ENCODE peak calls at places on chromosomes 2 and 18, in seven cellular contexts. One of them, this sample, is unnamed.

GRCh38 chr18:55906533-55906932 is 318.5 kb upstream of the TCF4 start:
- DNase-seq in HL-60: no peak
- DNase-seq in CD4-positive, alpha-beta T cell: no peak
- DNase-seq in PC-9: no peak
- DNase-seq in A549: no peak
- DNase-seq in CD8-positive, alpha-beta memory T cell: no peak
- DNase-seq in K562: no peak
- DNase-seq in this sample: no peak

GRCh38 chr2:61878756-61879155 is 9.7 kb downstream of the CCT4 start:
- DNase-seq in HL-60: no peak
- DNase-seq in CD4-positive, alpha-beta T cell: no peak
- DNase-seq in PC-9: no peak
- DNase-seq in A549: no peak
- DNase-seq in CD8-positive, alpha-beta memory T cell: no peak
- DNase-seq in K562: no peak
- DNase-seq in this sample: no peak

GRCh38 chr2:163681765-163682164 is 54.0 kb downstream of the FIGN start:
- DNase-seq in HL-60: no peak
- DNase-seq in CD4-positive, alpha-beta T cell: no peak
- DNase-seq in PC-9: no peak
- DNase-seq in A549: no peak
- DNase-seq in CD8-positive, alpha-beta memory T cell: no peak
- DNase-seq in K562: no peak
- DNase-seq in this sample: no peak

GRCh38 chr18:48735070-48735676 is 196.3 kb downstream of the CTIF start:
- DNase-seq in HL-60: no peak
- DNase-seq in CD4-positive, alpha-beta T cell: no peak
- DNase-seq in PC-9: peak
- DNase-seq in A549: no peak
- DNase-seq in CD8-positive, alpha-beta memory T cell: no peak
- DNase-seq in K562: no peak
- DNase-seq in this sample: no peak

GRCh38 chr2:118699816-118700215 is 147.6 kb downstream of the EN1 start:
- DNase-seq in HL-60: no peak
- DNase-seq in CD4-positive, alpha-beta T cell: no peak
- DNase-seq in PC-9: no peak
- DNase-seq in A549: no peak
- DNase-seq in CD8-positive, alpha-beta memory T cell: no peak
- DNase-seq in K562: no peak
- DNase-seq in this sample: no peak

GRCh38 chr2:217729426-217730058 is 273.3 kb downstream of the TNS1 start:
- DNase-seq in HL-60: no peak
- DNase-seq in CD4-positive, alpha-beta T cell: no peak
- DNase-seq in PC-9: no peak
- DNase-seq in A549: no peak
- DNase-seq in CD8-positive, alpha-beta memory T cell: no peak
- DNase-seq in K562: no peak
- DNase-seq in this sample: no peak

GRCh38 chr2:113847144-113847543 is 42.7 kb upstream of the ACTR3 start:
- DNase-seq in HL-60: no peak
- DNase-seq in CD4-positive, alpha-beta T cell: no peak
- DNase-seq in PC-9: no peak
- DNase-seq in A549: no peak
- DNase-seq in CD8-positive, alpha-beta memory T cell: no peak
- DNase-seq in K562: no peak
- DNase-seq in this sample: no peak

GRCh38 chr2:7673101-7673500 is 755.9 kb downstream of the RNF144A start:
- DNase-seq in HL-60: no peak
- DNase-seq in CD4-positive, alpha-beta T cell: no peak
- DNase-seq in PC-9: no peak
- DNase-seq in A549: no peak
- DNase-seq in CD8-positive, alpha-beta memory T cell: no peak
- DNase-seq in K562: no peak
- DNase-seq in this sample: no peak

GRCh38 chr2:25341753-25342371 is at the start of gene DNMT3A:
- DNase-seq in HL-60: peak
- DNase-seq in CD4-positive, alpha-beta T cell: peak
- DNase-seq in PC-9: no peak
- DNase-seq in A549: peak
- DNase-seq in CD8-positive, alpha-beta memory T cell: peak
- DNase-seq in K562: peak
- DNase-seq in this sample: peak

GRCh38 chr2:220434365-220434764 is 806.9 kb downstream of the SLC4A3 start:
- DNase-seq in HL-60: no peak
- DNase-seq in CD4-positive, alpha-beta T cell: no peak
- DNase-seq in PC-9: no peak
- DNase-seq in A549: peak
- DNase-seq in CD8-positive, alpha-beta memory T cell: no peak
- DNase-seq in K562: no peak
- DNase-seq in this sample: no peak

GRCh38 chr2:212423089-212423488 is 115.5 kb downstream of the ERBB4 start:
- DNase-seq in HL-60: no peak
- DNase-seq in CD4-positive, alpha-beta T cell: no peak
- DNase-seq in PC-9: no peak
- DNase-seq in A549: no peak
- DNase-seq in CD8-positive, alpha-beta memory T cell: no peak
- DNase-seq in K562: no peak
- DNase-seq in this sample: no peak

GRCh38 chr2:159409116-159409800 is 122.8 kb upstream of the WDSUB1 start:
- DNase-seq in HL-60: no peak
- DNase-seq in CD4-positive, alpha-beta T cell: no peak
- DNase-seq in PC-9: no peak
- DNase-seq in A549: no peak
- DNase-seq in CD8-positive, alpha-beta memory T cell: no peak
- DNase-seq in K562: no peak
- DNase-seq in this sample: no peak

GRCh38 chr2:113926314-113926713 is 36.4 kb downstream of the ACTR3 start:
- DNase-seq in HL-60: no peak
- DNase-seq in CD4-positive, alpha-beta T cell: no peak
- DNase-seq in PC-9: no peak
- DNase-seq in A549: no peak
- DNase-seq in CD8-positive, alpha-beta memory T cell: no peak
- DNase-seq in K562: no peak
- DNase-seq in this sample: no peak

GRCh38 chr2:108588070-108588668 is 53.9 kb downstream of the LIMS1 start:
- DNase-seq in HL-60: peak
- DNase-seq in CD4-positive, alpha-beta T cell: no peak
- DNase-seq in PC-9: no peak
- DNase-seq in A549: no peak
- DNase-seq in CD8-positive, alpha-beta memory T cell: no peak
- DNase-seq in K562: no peak
- DNase-seq in this sample: no peak

GRCh38 chr2:108585446-108585845 is 51.2 kb downstream of the LIMS1 start:
- DNase-seq in HL-60: no peak
- DNase-seq in CD4-positive, alpha-beta T cell: no peak
- DNase-seq in PC-9: no peak
- DNase-seq in A549: no peak
- DNase-seq in CD8-positive, alpha-beta memory T cell: no peak
- DNase-seq in K562: no peak
- DNase-seq in this sample: no peak

GRCh38 chr2:108586116-108586515 is 51.8 kb downstream of the LIMS1 start:
- DNase-seq in HL-60: no peak
- DNase-seq in CD4-positive, alpha-beta T cell: no peak
- DNase-seq in PC-9: no peak
- DNase-seq in A549: no peak
- DNase-seq in CD8-positive, alpha-beta memory T cell: no peak
- DNase-seq in K562: no peak
- DNase-seq in this sample: no peak

GRCh38 chr2:108587621-108588020 is 53.4 kb downstream of the LIMS1 start:
- DNase-seq in HL-60: no peak
- DNase-seq in CD4-positive, alpha-beta T cell: no peak
- DNase-seq in PC-9: no peak
- DNase-seq in A549: peak
- DNase-seq in CD8-positive, alpha-beta memory T cell: no peak
- DNase-seq in K562: no peak
- DNase-seq in this sample: no peak

GRCh38 chr2:108586631-108587030 is 52.4 kb downstream of the LIMS1 start:
- DNase-seq in HL-60: no peak
- DNase-seq in CD4-positive, alpha-beta T cell: no peak
- DNase-seq in PC-9: no peak
- DNase-seq in A549: no peak
- DNase-seq in CD8-positive, alpha-beta memory T cell: no peak
- DNase-seq in K562: no peak
- DNase-seq in this sample: no peak
- H3K27ac ChIP-seq in HL-60: no peak
- H3K27ac ChIP-seq in CD4-positive, alpha-beta T cell: no peak
- H3K27ac ChIP-seq in PC-9: no peak
- H3K27ac ChIP-seq in A549: peak
- H3K27ac ChIP-seq in CD8-positive, alpha-beta memory T cell: no peak
- H3K27ac ChIP-seq in K562: peak
- H3K27ac ChIP-seq in this sample: no peak

DNA sequence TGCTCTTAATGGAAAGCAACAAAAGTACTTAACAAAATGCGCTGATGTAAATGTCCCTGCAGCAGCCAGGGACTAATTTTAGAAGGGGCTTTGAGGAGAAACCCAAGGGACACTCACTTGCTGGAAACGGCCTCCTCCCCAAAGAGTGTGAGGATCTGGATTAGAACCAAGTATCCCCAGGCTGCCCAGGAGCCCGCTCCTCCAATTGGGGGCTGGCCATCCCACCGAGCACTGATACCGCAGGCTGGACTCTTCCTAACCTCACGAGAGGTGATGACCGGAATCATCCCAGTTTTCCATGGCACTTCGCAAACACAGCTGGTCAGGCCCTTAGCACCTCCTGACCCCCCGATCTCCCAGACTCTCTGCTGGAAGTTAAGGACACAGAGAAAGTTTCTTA is 87.6 kb downstream of the HDAC4 start:
- DNase-seq in HL-60: no peak
- DNase-seq in CD4-positive, alpha-beta T cell: no peak
- DNase-seq in PC-9: no peak
- DNase-seq in A549: no peak
- DNase-seq in CD8-positive, alpha-beta memory T cell: peak
- DNase-seq in K562: no peak
- DNase-seq in this sample: no peak
- H3K27ac ChIP-seq in HL-60: no peak
- H3K27ac ChIP-seq in CD4-positive, alpha-beta T cell: no peak
- H3K27ac ChIP-seq in PC-9: no peak
- H3K27ac ChIP-seq in A549: no peak
- H3K27ac ChIP-seq in CD8-positive, alpha-beta memory T cell: no peak
- H3K27ac ChIP-seq in K562: no peak
- H3K27ac ChIP-seq in this sample: no peak

GRCh38 chr2:130892793-130893785 is 56.4 kb downstream of the ARHGEF4 start:
- DNase-seq in HL-60: no peak
- DNase-seq in CD4-positive, alpha-beta T cell: no peak
- DNase-seq in PC-9: no peak
- DNase-seq in A549: no peak
- DNase-seq in CD8-positive, alpha-beta memory T cell: no peak
- DNase-seq in K562: no peak
- DNase-seq in this sample: no peak

GRCh38 chr2:130894326-130894942 is 57.7 kb downstream of the ARHGEF4 start:
- DNase-seq in HL-60: no peak
- DNase-seq in CD4-positive, alpha-beta T cell: no peak
- DNase-seq in PC-9: no peak
- DNase-seq in A549: no peak
- DNase-seq in CD8-positive, alpha-beta memory T cell: no peak
- DNase-seq in K562: no peak
- DNase-seq in this sample: no peak

GRCh38 chr2:130887643-130888042 is 50.9 kb downstream of the ARHGEF4 start:
- DNase-seq in HL-60: no peak
- DNase-seq in CD4-positive, alpha-beta T cell: no peak
- DNase-seq in PC-9: no peak
- DNase-seq in A549: no peak
- DNase-seq in CD8-positive, alpha-beta memory T cell: no peak
- DNase-seq in K562: no peak
- DNase-seq in this sample: no peak

GRCh38 chr2:130891968-130892367 is 55.3 kb downstream of the ARHGEF4 start:
- DNase-seq in HL-60: no peak
- DNase-seq in CD4-positive, alpha-beta T cell: no peak
- DNase-seq in PC-9: no peak
- DNase-seq in A549: no peak
- DNase-seq in CD8-positive, alpha-beta memory T cell: no peak
- DNase-seq in K562: no peak
- DNase-seq in this sample: no peak

DNA sequence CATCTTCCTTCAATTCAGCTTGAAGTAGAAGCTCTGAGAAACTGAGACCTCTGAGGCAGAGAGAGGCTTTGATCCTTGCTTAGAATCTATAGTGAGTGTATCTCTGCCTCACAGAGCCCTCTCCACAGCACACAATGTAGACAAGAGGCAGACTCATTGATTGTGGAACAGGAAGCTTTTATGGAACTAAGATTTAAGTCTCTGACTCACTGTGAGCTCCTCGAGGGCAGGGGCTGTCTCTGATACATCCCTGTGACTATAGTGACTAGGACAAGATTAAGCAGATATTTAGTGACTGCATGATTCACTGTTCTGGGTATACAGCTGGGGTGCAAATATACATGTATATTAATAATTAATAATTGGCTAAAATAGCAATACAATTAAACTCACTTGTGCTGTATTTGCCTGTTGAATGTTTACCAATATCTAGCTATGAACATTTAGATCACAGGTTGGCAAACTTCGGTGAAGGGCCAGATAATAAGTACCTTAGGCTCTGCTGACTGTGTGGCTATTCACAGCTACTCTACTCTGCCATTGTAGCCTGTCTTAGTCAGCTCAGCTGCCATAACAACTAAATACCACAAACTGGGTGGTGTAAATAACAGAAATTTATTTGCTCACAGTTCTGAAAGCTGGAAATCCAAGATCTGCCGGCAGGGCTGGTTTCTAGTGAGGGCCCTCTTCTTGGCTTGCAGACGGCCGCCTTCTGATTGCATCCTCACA is 54.4 kb downstream of the ARHGEF4 start:
- DNase-seq in HL-60: no peak
- DNase-seq in CD4-positive, alpha-beta T cell: no peak
- DNase-seq in PC-9: no peak
- DNase-seq in A549: no peak
- DNase-seq in CD8-positive, alpha-beta memory T cell: no peak
- DNase-seq in K562: no peak
- DNase-seq in this sample: no peak
- H3K27ac ChIP-seq in HL-60: no peak
- H3K27ac ChIP-seq in CD4-positive, alpha-beta T cell: no peak
- H3K27ac ChIP-seq in PC-9: peak
- H3K27ac ChIP-seq in A549: no peak
- H3K27ac ChIP-seq in CD8-positive, alpha-beta memory T cell: no peak
- H3K27ac ChIP-seq in K562: no peak
- H3K27ac ChIP-seq in this sample: no peak

GRCh38 chr2:219174801-219175200 is 1.9 kb downstream of the CNPPD1 start:
- DNase-seq in HL-60: no peak
- DNase-seq in CD4-positive, alpha-beta T cell: no peak
- DNase-seq in PC-9: no peak
- DNase-seq in A549: no peak
- DNase-seq in CD8-positive, alpha-beta memory T cell: no peak
- DNase-seq in K562: no peak
- DNase-seq in this sample: no peak

GRCh38 chr2:219175928-219176817 is 552 bp downstream of the CNPPD1 start:
- DNase-seq in HL-60: no peak
- DNase-seq in CD4-positive, alpha-beta T cell: peak
- DNase-seq in PC-9: peak
- DNase-seq in A549: peak
- DNase-seq in CD8-positive, alpha-beta memory T cell: no peak
- DNase-seq in K562: no peak
- DNase-seq in this sample: no peak

GRCh38 chr2:219174146-219174545 is 2.6 kb downstream of the CNPPD1 start:
- DNase-seq in HL-60: no peak
- DNase-seq in CD4-positive, alpha-beta T cell: no peak
- DNase-seq in PC-9: no peak
- DNase-seq in A549: no peak
- DNase-seq in CD8-positive, alpha-beta memory T cell: no peak
- DNase-seq in K562: no peak
- DNase-seq in this sample: no peak

GRCh38 chr2:219176818-219177593 is at the start of gene CNPPD1:
- DNase-seq in HL-60: peak
- DNase-seq in CD4-positive, alpha-beta T cell: peak
- DNase-seq in PC-9: peak
- DNase-seq in A549: peak
- DNase-seq in CD8-positive, alpha-beta memory T cell: peak
- DNase-seq in K562: peak
- DNase-seq in this sample: peak

GRCh38 chr2:219175486-219175885 is 1.2 kb downstream of the CNPPD1 start:
- DNase-seq in HL-60: no peak
- DNase-seq in CD4-positive, alpha-beta T cell: no peak
- DNase-seq in PC-9: no peak
- DNase-seq in A549: no peak
- DNase-seq in CD8-positive, alpha-beta memory T cell: no peak
- DNase-seq in K562: no peak
- DNase-seq in this sample: no peak
- H3K27ac ChIP-seq in HL-60: no peak
- H3K27ac ChIP-seq in CD4-positive, alpha-beta T cell: peak
- H3K27ac ChIP-seq in PC-9: peak
- H3K27ac ChIP-seq in A549: peak
- H3K27ac ChIP-seq in CD8-positive, alpha-beta memory T cell: no peak
- H3K27ac ChIP-seq in K562: no peak
- H3K27ac ChIP-seq in this sample: no peak

This sample was measured in caudate nucleus.